ENCODE peak calls at places on chromosome 11, in eight cellular contexts. K is mucosa of descending colon, R is fibroblast of pulmonary artery, Y is left ventricle myocardium inferior, F is heart right ventricle, L is Peyer's patch, M is AG10803, G is stomach. O is an unnamed sample.

GRCh38 chr11:62850911-62851806 is 11.8 kb upstream of the WDR74 start:
- DNase-seq in K (no peak), R (no peak), Y (no peak), F (no peak), L (no peak), M (no peak), G (no peak), O (peak)

GRCh38 chr11:86664930-86665329 is 7.5 kb downstream of the ME3 start:
- DNase-seq in K (no peak), R (no peak), Y (no peak), F (no peak), L (no peak), M (no peak), G (no peak), O (no peak)

GRCh38 chr11:88357323-88358039 is 19.9 kb upstream of the CTSC start:
- DNase-seq in K (no peak), R (peak), Y (no peak), F (no peak), L (no peak), M (peak), G (no peak), O (no peak)

GRCh38 chr11:57901278-57901677 is 122.4 kb upstream of the OR9Q1 start:
- DNase-seq in K (no peak), R (no peak), Y (no peak), F (no peak), L (no peak), M (no peak), G (no peak), O (no peak)

GRCh38 chr11:12017243-12017678 is 8.8 kb upstream of the DKK3 start:
- DNase-seq in K (no peak), R (peak), Y (no peak), F (no peak), L (no peak), M (peak), G (no peak), O (no peak)

GRCh38 chr11:66467034-66467659 is 442 bp downstream of the PELI3 start:
- DNase-seq in K (no peak), R (peak), Y (no peak), F (peak), L (peak), M (peak), G (peak), O (peak)

GRCh38 chr11:9104581-9104980 is 13.2 kb upstream of the SCUBE2 start:
- DNase-seq in K (no peak), R (no peak), Y (no peak), F (no peak), L (no peak), M (no peak), G (no peak), O (no peak)

GRCh38 chr11:111417766-111418435 is 38.8 kb upstream of the POU2AF1 start:
- DNase-seq in K (no peak), R (peak), Y (peak), F (peak), L (peak), M (peak), G (no peak), O (peak)

GRCh38 chr11:27076121-27076589 is 35.5 kb downstream of the BBOX1 start:
- DNase-seq in K (no peak), R (no peak), Y (no peak), F (no peak), L (no peak), M (no peak), G (no peak), O (no peak)

GRCh38 chr11:108324587-108324986 is 101.7 kb downstream of the ATM start:
- DNase-seq in K (no peak), R (peak), Y (no peak), F (no peak), L (no peak), M (peak), G (no peak), O (no peak)

GRCh38 chr11:83363280-83363679 is 77.1 kb upstream of the CCDC90B start:
- DNase-seq in K (no peak), R (no peak), Y (no peak), F (no peak), L (no peak), M (no peak), G (no peak), O (no peak)

GRCh38 chr11:102669664-102670063 is 35.9 kb downstream of the MMP27 start:
- DNase-seq in K (no peak), R (no peak), Y (no peak), F (no peak), L (no peak), M (peak), G (no peak), O (no peak)

GRCh38 chr11:75079546-75079945 is 17.1 kb downstream of the OR2AT4 start:
- DNase-seq in K (no peak), R (no peak), Y (no peak), F (no peak), L (no peak), M (no peak), G (no peak), O (no peak)

GRCh38 chr11:89436071-89436470 is 55.1 kb downstream of the NOX4 start:
- DNase-seq in K (no peak), R (peak), Y (no peak), F (no peak), L (no peak), M (peak), G (no peak), O (peak)

GRCh38 chr11:26936109-26936508 is 57.8 kb upstream of the FIBIN start:
- DNase-seq in K (no peak), R (no peak), Y (no peak), F (no peak), L (no peak), M (no peak), G (no peak), O (no peak)

GRCh38 chr11:32176223-32176811 is 85.4 kb downstream of the RCN1 start:
- DNase-seq in K (peak), R (peak), Y (peak), F (peak), L (peak), M (peak), G (peak), O (peak)

GRCh38 chr11:107741044-107741823 is 29.4 kb upstream of the SLN start:
- DNase-seq in K (peak), R (peak), Y (no peak), F (no peak), L (no peak), M (peak), G (no peak), O (peak)

GRCh38 chr11:995752-996420 is 40.6 kb downstream of the MUC6 start:
- DNase-seq in K (no peak), R (peak), Y (no peak), F (no peak), L (no peak), M (no peak), G (no peak), O (no peak)

GRCh38 chr11:116471608-116472007 is 301.2 kb downstream of the BUD13 start:
- DNase-seq in K (no peak), R (peak), Y (no peak), F (no peak), L (no peak), M (peak), G (no peak), O (no peak)

GRCh38 chr11:76141901-76142300 is 64.4 kb downstream of the WNT11 start:
- DNase-seq in K (no peak), R (no peak), Y (no peak), F (no peak), L (peak), M (no peak), G (no peak), O (no peak)

GRCh38 chr11:71194702-71195101 is 57.7 kb downstream of the SHANK2 start:
- DNase-seq in K (no peak), R (no peak), Y (no peak), F (no peak), L (no peak), M (no peak), G (no peak), O (no peak)

GRCh38 chr11:112161012-112161411 is 2.9 kb downstream of the IL18 start:
- DNase-seq in K (no peak), R (peak), Y (no peak), F (no peak), L (no peak), M (peak), G (no peak), O (no peak)

GRCh38 chr11:14906614-14907392 is 14.8 kb upstream of the CYP2R1 start:
- DNase-seq in K (no peak), R (no peak), Y (no peak), F (no peak), L (no peak), M (no peak), G (no peak), O (no peak)

GRCh38 chr11:93484716-93485115 is 58.5 kb downstream of the SMCO4 start:
- DNase-seq in K (no peak), R (peak), Y (no peak), F (no peak), L (no peak), M (peak), G (no peak), O (no peak)

GRCh38 chr11:92765965-92766371 is 203.5 kb upstream of the MTNR1B start:
- DNase-seq in K (no peak), R (peak), Y (peak), F (peak), L (no peak), M (peak), G (no peak), O (no peak)

GRCh38 chr11:12693485-12694181 is 19.4 kb downstream of the TEAD1 start:
- DNase-seq in K (peak), R (peak), Y (peak), F (no peak), L (no peak), M (peak), G (peak), O (no peak)

GRCh38 chr11:70398834-70399680 is 728 bp downstream of the CTTN start:
- DNase-seq in K (peak), R (no peak), Y (no peak), F (no peak), L (no peak), M (no peak), G (peak), O (peak)

GRCh38 chr11:15146271-15147003 is 31.7 kb downstream of the INSC start:
- DNase-seq in K (no peak), R (peak), Y (no peak), F (no peak), L (no peak), M (peak), G (no peak), O (no peak)

GRCh38 chr11:64642876-64643257 is 51.8 kb downstream of the SLC22A12 start:
- DNase-seq in K (no peak), R (no peak), Y (no peak), F (no peak), L (no peak), M (no peak), G (no peak), O (no peak)
- H3K4me3 ChIP-seq in K (no peak), R (no peak), Y (peak), F (peak), L (peak), M (no peak), G (peak), O (peak)

DNA sequence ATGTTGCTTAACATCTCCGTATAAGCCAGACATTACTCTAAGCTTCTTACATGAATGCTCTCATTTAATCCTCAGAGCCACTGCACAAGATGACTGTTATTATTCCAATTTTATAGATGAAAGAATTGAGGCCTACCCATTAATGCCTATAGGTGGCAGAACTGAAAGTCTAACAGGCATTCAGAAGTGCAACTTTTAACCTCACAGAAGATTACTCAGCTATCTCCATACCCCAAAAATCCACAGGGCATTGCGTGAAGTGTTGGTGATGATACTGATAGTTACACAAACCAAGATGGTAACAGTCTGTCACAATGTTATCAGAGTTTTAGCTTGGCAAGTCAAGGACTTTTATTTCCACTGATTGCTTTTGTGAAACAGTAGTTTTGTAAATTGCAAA is 130.5 kb downstream of the ARHGAP42 start:
- DNase-seq in K (no peak), R (no peak), Y (no peak), F (no peak), L (no peak), M (no peak), G (no peak), O (no peak)
- TF ChIP-seq CTCF in K (no peak), R (no peak), Y (no peak), F (no peak), L (no peak), M (no peak), G (no peak), O (no peak)

GRCh38 chr11:119421351-119421750 is 1.6 kb downstream of the THY1 start:
- DNase-seq in K (no peak), R (no peak), Y (no peak), F (no peak), L (no peak), M (no peak), G (no peak), O (no peak)
- H3K4me3 ChIP-seq in K (no peak), R (peak), Y (peak), F (peak), L (no peak), M (peak), G (no peak), O (no peak)

DNA sequence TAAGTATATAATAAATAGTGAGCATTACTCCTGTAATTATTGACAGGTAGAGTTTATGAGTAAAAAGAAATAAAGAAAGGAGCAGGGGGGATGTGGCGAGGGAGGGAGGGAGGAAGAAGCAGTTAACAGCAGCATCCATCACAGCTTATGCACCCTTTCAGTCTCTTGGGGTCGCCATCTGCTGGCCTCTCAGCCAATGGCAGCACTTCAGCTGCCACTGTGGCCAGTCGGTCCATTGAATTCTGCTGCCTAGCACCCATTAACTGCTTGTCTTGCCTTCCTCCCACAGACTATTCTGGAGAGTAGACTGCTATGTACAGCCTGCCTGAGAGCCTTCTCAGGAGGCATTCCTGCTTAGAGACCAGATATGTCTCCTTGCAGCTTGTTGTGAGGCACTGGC is 388.3 kb downstream of the TENM4 start:
- DNase-seq in K (no peak), R (no peak), Y (no peak), F (no peak), L (no peak), M (no peak), G (no peak), O (no peak)
- TF ChIP-seq CTCF in K (no peak), R (peak), Y (peak), F (peak), L (no peak), M (peak), G (no peak), O (peak)